ENCODE peak calls at places on chromosomes 12 and 14, in seven cellular contexts. E is HTR-8/SVneo, I is uterus, X is cardiac fibroblast, K is GM13977, A is left cardiac atrium, N is renal cortical epithelial cell. Z is an unnamed sample.

GRCh38 chr14:31880935-31881334 is 196.2 kb upstream of the ARHGAP5 start:
- DNase-seq in E (peak), I (no peak), X (peak), K (no peak), A (no peak), N (peak), Z (no peak)

GRCh38 chr12:117261267-117261666 is 71.0 kb upstream of the FBXO21 start:
- DNase-seq in E (peak), I (no peak), X (peak), K (no peak), A (no peak), N (peak), Z (no peak)

GRCh38 chr14:71776463-71777359 is 155.5 kb upstream of the RGS6 start:
- DNase-seq in E (no peak), I (no peak), X (peak), K (no peak), A (no peak), N (peak), Z (no peak)

GRCh38 chr14:21940887-21941855 is 267.6 kb upstream of the OR4E1 start:
- DNase-seq in E (no peak), I (no peak), X (peak), K (no peak), A (no peak), N (peak), Z (no peak)

GRCh38 chr12:117994551-117995438 is 21.7 kb upstream of the RFC5 start:
- DNase-seq in E (no peak), I (no peak), X (no peak), K (no peak), A (no peak), N (no peak), Z (no peak)

GRCh38 chr12:58529114-58529665 is 391.1 kb downstream of the LRIG3 start:
- DNase-seq in E (no peak), I (no peak), X (peak), K (no peak), A (no peak), N (peak), Z (no peak)

GRCh38 chr12:3967556-3968160 is 94.5 kb upstream of the PARP11 start:
- DNase-seq in E (no peak), I (no peak), X (no peak), K (no peak), A (no peak), N (no peak), Z (no peak)

GRCh38 chr12:122123761-122124145 is 45.2 kb downstream of the MLXIP start:
- DNase-seq in E (no peak), I (no peak), X (no peak), K (no peak), A (no peak), N (no peak), Z (no peak)

GRCh38 chr14:60665178-60665555 is 15.9 kb upstream of the SIX1 start:
- DNase-seq in E (no peak), I (no peak), X (no peak), K (no peak), A (no peak), N (no peak), Z (peak)

GRCh38 chr12:49503674-49504180 is 35.1 kb upstream of the KCNH3 start:
- DNase-seq in E (peak), I (no peak), X (peak), K (no peak), A (peak), N (peak), Z (peak)

GRCh38 chr12:92546259-92546825 is 156.4 kb upstream of the PLEKHG7 start:
- DNase-seq in E (no peak), I (no peak), X (no peak), K (no peak), A (no peak), N (no peak), Z (no peak)

GRCh38 chr14:96055753-96056508 is 16.8 kb downstream of the C14orf132 start:
- DNase-seq in E (no peak), I (no peak), X (no peak), K (no peak), A (no peak), N (no peak), Z (no peak)

GRCh38 chr12:45773734-45774133 is 44.2 kb downstream of the ARID2 start:
- DNase-seq in E (no peak), I (no peak), X (no peak), K (no peak), A (no peak), N (no peak), Z (no peak)